ENCODE peak calls at places on chromosomes 16 and 17, in five cellular contexts. G is trophoblast cell, N is IMR-90, Q is neuronal stem cell, W is H1. J is an unnamed sample.

GRCh38 chr16:12225816-12226480 is 249.4 kb downstream of the SNX29 start:
- DNase-seq in N (peak), G (no peak), W (no peak), Q (no peak), J (no peak)

GRCh38 chr16:85418978-85419491 is 194.1 kb upstream of the GSE1 start:
- DNase-seq in W (no peak), G (no peak), N (no peak), Q (no peak), J (no peak)

GRCh38 chr17:68378202-68379149 is 78.8 kb downstream of the WIPI1 start:
- DNase-seq in G (peak), W (no peak), N (peak), Q (no peak), J (peak)

GRCh38 chr17:74070374-74070773 is 133.1 kb upstream of the RPL38 start:
- DNase-seq in Q (no peak), W (no peak), N (no peak), G (no peak), J (no peak)

GRCh38 chr17:40482722-40483121 is 18.7 kb downstream of the TNS4 start:
- DNase-seq in G (no peak), N (no peak), W (no peak), Q (no peak), J (no peak)

GRCh38 chr17:44655983-44656700 is at the start of gene MEIOC:
- DNase-seq in W (peak), G (peak), N (peak), Q (peak), J (peak)

GRCh38 chr16:30743690-30744089 is 4.5 kb upstream of the PHKG2 start:
- DNase-seq in G (no peak), W (no peak), Q (no peak), N (no peak), J (no peak)

GRCh38 chr16:2475413-2476344 is 752 bp downstream of the TBC1D24 start:
- DNase-seq in G (peak), Q (no peak), W (no peak), N (no peak), J (peak)

GRCh38 chr17:32664936-32665583 is 178.3 kb downstream of the CDK5R1 start:
- DNase-seq in N (no peak), G (no peak), Q (no peak), W (no peak), J (no peak)

GRCh38 chr16:83887088-83887487 is 11.8 kb upstream of the MLYCD start:
- DNase-seq in W (no peak), G (no peak), Q (no peak), N (no peak), J (no peak)

GRCh38 chr16:73365010-73365409 is 317.1 kb upstream of the ZFHX3 start:
- DNase-seq in G (peak), W (no peak), N (peak), Q (no peak), J (no peak)

GRCh38 chr16:71674229-71674628 is 48.2 kb downstream of the MARVELD3 start:
- DNase-seq in N (no peak), Q (no peak), G (no peak), W (no peak), J (no peak)

GRCh38 chr16:68520649-68521086 is 18.4 kb upstream of the ZFP90 start:
- DNase-seq in N (peak), Q (peak), W (peak), G (peak), J (peak)

GRCh38 chr16:4116328-4117249 is at the start of gene ADCY9:
- DNase-seq in W (no peak), Q (peak), G (peak), N (peak), J (peak)

GRCh38 chr17:36443777-36444176 is 42.7 kb upstream of the ZNHIT3 start:
- DNase-seq in Q (no peak), G (no peak), W (no peak), N (no peak), J (no peak)

GRCh38 chr16:87734644-87735043 is 31.1 kb downstream of the KLHDC4 start:
- DNase-seq in N (no peak), W (no peak), Q (no peak), G (no peak), J (no peak)

GRCh38 chr17:69608114-69608513 is 193.6 kb downstream of the MAP2K6 start:
- DNase-seq in Q (no peak), G (no peak), W (no peak), N (no peak), J (no peak)

GRCh38 chr17:71709271-71709670 is 411.5 kb upstream of the SOX9 start:
- DNase-seq in N (peak), W (no peak), Q (no peak), G (no peak), J (no peak)

GRCh38 chr16:48524348-48525200 is 85.4 kb downstream of the N4BP1 start:
- DNase-seq in N (no peak), Q (no peak), G (peak), W (no peak), J (no peak)

GRCh38 chr16:19926449-19927390 is 42.1 kb upstream of the GPRC5B start:
- DNase-seq in Q (no peak), G (no peak), W (no peak), N (peak), J (peak)

GRCh38 chr17:64386412-64387144 is 4.1 kb downstream of the PECAM1 start:
- DNase-seq in W (no peak), G (no peak), Q (no peak), N (no peak), J (no peak)
- H4K91ac ChIP-seq in W (no peak), G (no peak), Q (no peak), N (no peak), J (no peak)

GRCh38 chr16:66605177-66605999 is 884 bp downstream of the CMTM3 start:
- DNase-seq in Q (peak), W (no peak), N (peak), G (peak), J (peak)
- H3K14ac ChIP-seq in Q (peak), W (no peak), N (peak), G (peak), J (no peak)

DNA sequence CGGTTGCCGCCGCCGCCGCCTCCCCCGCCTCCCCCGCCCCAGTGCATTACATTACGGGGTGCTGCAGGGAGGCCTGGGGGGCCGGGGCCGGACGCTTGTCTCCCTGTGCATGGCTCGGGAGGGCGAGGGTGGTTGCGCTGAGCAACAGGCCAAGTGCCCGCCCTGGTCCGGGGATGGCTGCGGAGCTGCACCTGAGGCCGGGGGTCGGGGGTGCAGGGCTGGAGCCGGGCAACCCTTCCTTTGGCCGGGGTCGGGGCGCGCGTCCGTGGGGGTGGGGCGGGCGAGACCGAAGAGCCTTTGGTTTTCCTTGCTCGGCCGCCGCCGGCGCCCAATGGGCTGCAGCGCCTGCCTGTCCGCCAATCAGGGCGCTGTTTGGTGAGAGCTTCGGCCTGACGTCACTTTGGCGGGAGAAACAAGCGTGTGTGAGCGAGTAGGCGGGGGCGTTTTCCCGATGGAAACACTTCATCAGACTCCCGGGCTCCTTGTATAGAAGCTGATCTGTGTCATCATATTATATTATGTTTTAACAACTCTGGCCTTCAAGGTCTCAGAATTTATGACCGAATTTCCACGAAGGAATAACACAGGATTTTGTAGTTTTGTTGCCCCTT is 958 bp upstream of the FBXL20 start:
- DNase-seq in Q (peak), N (peak), W (peak), G (peak), J (peak)
- H3K27ac ChIP-seq in Q (no peak), N (peak), W (no peak), G (no peak), J (no peak)

GRCh38 chr17:79835953-79836951 is 3.0 kb downstream of the CBX4 start:
- DNase-seq in G (peak), Q (no peak), W (peak), N (peak), J (peak)
- H4K91ac ChIP-seq in G (no peak), Q (no peak), W (no peak), N (peak), J (no peak)

DNA sequence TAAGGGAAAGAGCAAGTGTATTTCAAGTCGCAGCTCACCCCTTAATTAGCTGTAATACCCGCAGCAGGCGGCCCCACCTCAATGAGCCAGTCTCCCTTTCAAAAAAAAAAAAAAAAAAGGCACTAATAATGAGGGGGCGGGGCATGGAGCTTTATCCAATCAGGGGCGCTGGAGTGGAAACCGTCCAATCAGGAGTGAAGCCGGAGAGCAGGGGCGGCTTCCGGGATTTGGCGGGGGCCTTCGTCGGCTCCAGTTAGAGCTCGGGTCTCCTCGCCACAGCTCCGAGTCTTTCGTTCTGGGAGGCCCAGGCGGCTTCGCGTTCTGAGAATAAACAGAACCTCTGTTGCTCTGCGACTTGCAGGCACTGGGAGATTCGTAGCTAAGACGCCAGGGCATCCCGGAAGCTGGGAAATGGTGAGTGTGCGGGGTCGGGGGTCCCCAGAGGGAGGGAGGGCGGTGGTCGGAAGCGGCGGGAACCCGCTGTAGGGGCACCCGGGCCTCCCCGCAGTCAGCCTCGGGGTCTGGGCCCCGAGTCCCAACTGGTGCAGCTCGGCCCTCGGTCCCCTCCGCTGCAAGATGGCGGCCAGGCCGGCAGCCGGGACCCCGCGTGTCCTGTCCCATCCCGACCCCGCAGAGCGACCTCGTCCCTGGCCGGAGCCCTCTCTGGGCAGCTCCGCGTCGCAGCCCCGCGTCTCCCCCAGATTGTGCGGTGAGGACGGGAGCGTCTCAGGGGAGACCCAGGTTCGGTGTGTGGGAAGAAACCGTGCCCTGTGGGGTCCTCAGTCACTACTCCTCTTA is at the start of gene ZNF267:
- DNase-seq in N (peak), W (peak), G (peak), Q (peak), J (peak)
- H3K14ac ChIP-seq in N (peak), W (no peak), G (peak), Q (peak), J (peak)

DNA sequence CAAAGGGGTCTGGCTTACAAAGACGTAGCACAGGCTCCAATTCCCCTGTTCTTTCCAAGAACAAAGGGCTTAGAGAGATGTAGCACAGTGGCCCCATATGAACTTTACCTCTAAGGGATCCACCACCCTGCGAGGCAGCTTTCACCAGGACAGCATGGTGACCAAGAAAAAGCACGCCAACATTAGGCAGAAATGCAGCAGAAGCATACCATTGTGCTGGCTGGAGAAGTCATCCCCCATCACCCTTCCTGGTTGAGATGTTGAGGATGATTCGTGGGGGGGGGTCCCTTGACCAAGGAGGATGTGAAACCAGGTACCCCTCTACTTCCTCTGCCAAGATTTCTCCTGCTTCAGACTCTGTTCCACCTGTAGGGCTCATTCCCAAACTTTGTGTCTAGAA is 48.4 kb downstream of the TMEM114 start:
- DNase-seq in N (no peak), W (no peak), Q (no peak), G (no peak), J (no peak)
- H3K27ac ChIP-seq in N (no peak), W (no peak), Q (no peak), G (no peak), J (no peak)

GRCh38 chr17:48308591-48308990 is 121.4 kb downstream of the SKAP1 start:
- DNase-seq in W (no peak), Q (no peak), N (no peak), G (no peak), J (no peak)

GRCh38 chr17:48307814-48308411 is 122.1 kb downstream of the SKAP1 start:
- DNase-seq in N (peak), Q (peak), W (peak), G (peak), J (peak)

GRCh38 chr17:48313096-48313495 is 116.9 kb downstream of the SKAP1 start:
- DNase-seq in Q (no peak), G (no peak), N (no peak), W (no peak), J (no peak)

GRCh38 chr17:48311324-48311723 is 118.7 kb downstream of the SKAP1 start:
- DNase-seq in G (no peak), Q (no peak), W (no peak), N (no peak), J (no peak)

DNA sequence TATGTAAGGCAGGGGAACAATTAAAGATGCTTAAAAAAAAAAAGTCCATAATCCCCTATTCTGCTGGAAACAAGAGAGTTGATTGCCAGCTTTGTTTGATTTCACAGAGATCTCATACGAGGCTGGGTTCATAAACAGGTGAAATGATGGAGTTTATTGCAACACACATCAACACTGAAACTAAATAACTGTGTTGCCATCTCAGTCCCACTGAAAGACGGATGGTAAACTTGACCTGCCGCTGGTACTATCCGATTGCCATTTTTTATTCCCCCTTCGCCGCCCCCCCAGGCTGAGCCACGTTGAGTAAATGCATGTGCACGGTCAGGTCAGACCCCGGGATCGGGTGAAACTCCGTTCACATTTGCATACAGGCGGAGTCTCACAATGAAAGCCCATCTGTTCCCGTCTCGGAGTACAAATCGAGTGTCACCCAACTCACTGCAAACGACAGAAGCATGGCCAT is 119.2 kb downstream of the SKAP1 start:
- DNase-seq in Q (peak), N (no peak), W (no peak), G (no peak), J (peak)
- H4K91ac ChIP-seq in Q (no peak), N (no peak), W (no peak), G (no peak), J (no peak)

DNA sequence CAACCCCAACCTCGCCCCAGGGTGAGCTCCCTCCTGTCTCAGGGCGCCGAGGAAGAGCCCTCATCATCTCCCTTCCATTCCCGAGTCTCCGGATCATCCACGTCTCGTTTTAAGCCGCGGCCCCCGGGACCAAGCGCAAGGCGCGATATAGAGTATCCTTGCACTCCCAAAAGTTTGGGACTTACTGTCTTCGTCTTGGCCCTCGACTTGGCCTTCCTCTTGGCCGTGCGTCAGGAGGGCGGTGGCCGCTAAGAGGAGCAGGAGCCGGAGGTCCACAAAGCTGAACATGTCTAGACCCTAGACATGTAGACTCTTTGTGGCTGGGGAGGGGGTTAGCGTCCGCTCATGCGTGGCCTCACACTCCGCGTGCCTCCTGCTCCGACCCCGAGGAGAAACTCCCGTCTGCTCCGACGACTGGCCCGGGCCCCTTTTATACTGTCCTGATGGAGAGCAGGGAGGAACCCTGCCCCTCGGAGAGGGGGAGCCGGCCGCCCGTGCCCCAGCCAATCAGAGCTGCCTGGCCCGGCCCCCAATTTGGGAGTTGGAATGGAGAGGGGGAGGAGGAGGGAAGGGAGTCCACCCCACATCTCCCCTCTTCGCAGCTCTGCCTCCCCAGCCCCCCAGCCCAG is at the start of gene COL1A1:
- DNase-seq in W (no peak), N (peak), G (no peak), Q (no peak), J (peak)
- H3K14ac ChIP-seq in W (no peak), N (peak), G (peak), Q (no peak), J (no peak)

J was measured in H9.